ENCODE peak calls at places on chromosomes 11 and 22, in four cellular contexts. K, J, D and W are unnamed samples.

GRCh38 chr11:129324533-129325175 is 51.0 kb upstream of the BARX2 start:
- DNase-seq in K (peak; percentile 46), J (no peak), D (peak; percentile 88), W (no peak)

GRCh38 chr22:49658902-49659280 is 168.8 kb downstream of the BRD1 start:
- DNase-seq in K (no peak), J (no peak), D (no peak), W (no peak)

GRCh38 chr11:15911377-15912044 is 444.8 kb downstream of the SOX6 start:
- DNase-seq in K (peak; percentile 44), J (no peak), D (no peak), W (no peak)

GRCh38 chr11:100833276-100833675 is 146.2 kb downstream of the ARHGAP42 start:
- DNase-seq in K (no peak), J (no peak), D (peak; percentile 64), W (no peak)

GRCh38 chr11:128884703-128885338 is 6.3 kb upstream of the KCNJ5 start:
- DNase-seq in K (peak; percentile 75), J (peak; percentile 69), D (peak; percentile 93), W (peak; percentile 80)

GRCh38 chr11:116595305-116595880 is 177.4 kb downstream of the BUD13 start:
- DNase-seq in K (no peak), J (no peak), D (no peak), W (no peak)

GRCh38 chr11:133228406-133229330 is 303.6 kb downstream of the OPCML start:
- DNase-seq in K (no peak), J (peak; percentile 56), D (no peak), W (no peak)

GRCh38 chr11:27717377-27717776 is 17.1 kb upstream of the BDNF start:
- DNase-seq in K (no peak), J (no peak), D (peak; percentile 50), W (no peak)

GRCh38 chr11:11961399-11962028 is 46.9 kb downstream of the DKK3 start:
- DNase-seq in K (no peak), J (no peak), D (no peak), W (no peak)

GRCh38 chr11:111378773-111379499 is at the start of gene POU2AF1:
- DNase-seq in K (no peak), J (no peak), D (no peak), W (peak; percentile 73)

GRCh38 chr11:35352107-35352888 is 67.1 kb downstream of the SLC1A2 start:
- DNase-seq in K (no peak), J (no peak), D (no peak), W (peak; percentile 38)

GRCh38 chr11:36469881-36470802 is 39.9 kb downstream of the TRAF6 start:
- DNase-seq in K (no peak), J (no peak), D (peak; percentile 29), W (no peak)

GRCh38 chr11:37505406-37505805 is 907.4 kb upstream of the RAG2 start:
- DNase-seq in K (no peak), J (peak; percentile 1), D (peak; percentile 80), W (peak; percentile 34)

GRCh38 chr11:75896843-75897419 is 81.9 kb downstream of the UVRAG start:
- DNase-seq in K (no peak), J (peak; percentile 21), D (peak; percentile 82), W (peak; percentile 31)

GRCh38 chr11:23423656-23424055 is 563.4 kb upstream of the CCDC179 start:
- DNase-seq in K (no peak), J (no peak), D (no peak), W (no peak)

GRCh38 chr22:37930270-37930951 is 23.0 kb downstream of the C22orf23 start:
- DNase-seq in K (no peak), J (no peak), D (peak; percentile 31), W (peak; percentile 13)

GRCh38 chr22:17970205-17970708 is 54.1 kb downstream of the MICAL3 start:
- DNase-seq in K (no peak), J (no peak), D (no peak), W (no peak)

GRCh38 chr11:83610996-83611395 is 324.8 kb upstream of the CCDC90B start:
- DNase-seq in K (no peak), J (no peak), D (no peak), W (no peak)

GRCh38 chr11:30326114-30326783 is 3.3 kb downstream of the ARL14EP start:
- DNase-seq in K (no peak), J (no peak), D (peak; percentile 9), W (no peak)

GRCh38 chr11:134569195-134569594 is 157.2 kb upstream of the B3GAT1 start:
- DNase-seq in K (no peak), J (no peak), D (no peak), W (no peak)

GRCh38 chr11:10725114-10725906 is 25.7 kb upstream of the CTR9 start:
- DNase-seq in K (no peak), J (no peak), D (peak; percentile 83), W (peak; percentile 59)

GRCh38 chr22:42805016-42805997 is 51.8 kb downstream of the ARFGAP3 start:
- DNase-seq in K (peak; percentile 63), J (no peak), D (no peak), W (peak; percentile 20)

GRCh38 chr11:119686483-119686882 is 42.5 kb downstream of the NECTIN1 start:
- DNase-seq in K (no peak), J (no peak), D (no peak), W (no peak)

GRCh38 chr11:119688362-119688761 is 40.6 kb downstream of the NECTIN1 start:
- DNase-seq in K (no peak), J (no peak), D (no peak), W (no peak)

GRCh38 chr11:119685073-119685746 is 43.8 kb downstream of the NECTIN1 start:
- DNase-seq in K (no peak), J (no peak), D (peak; percentile 26), W (no peak)

GRCh38 chr11:119689318-119689717 is 39.7 kb downstream of the NECTIN1 start:
- DNase-seq in K (no peak), J (no peak), D (no peak), W (no peak)

DNA sequence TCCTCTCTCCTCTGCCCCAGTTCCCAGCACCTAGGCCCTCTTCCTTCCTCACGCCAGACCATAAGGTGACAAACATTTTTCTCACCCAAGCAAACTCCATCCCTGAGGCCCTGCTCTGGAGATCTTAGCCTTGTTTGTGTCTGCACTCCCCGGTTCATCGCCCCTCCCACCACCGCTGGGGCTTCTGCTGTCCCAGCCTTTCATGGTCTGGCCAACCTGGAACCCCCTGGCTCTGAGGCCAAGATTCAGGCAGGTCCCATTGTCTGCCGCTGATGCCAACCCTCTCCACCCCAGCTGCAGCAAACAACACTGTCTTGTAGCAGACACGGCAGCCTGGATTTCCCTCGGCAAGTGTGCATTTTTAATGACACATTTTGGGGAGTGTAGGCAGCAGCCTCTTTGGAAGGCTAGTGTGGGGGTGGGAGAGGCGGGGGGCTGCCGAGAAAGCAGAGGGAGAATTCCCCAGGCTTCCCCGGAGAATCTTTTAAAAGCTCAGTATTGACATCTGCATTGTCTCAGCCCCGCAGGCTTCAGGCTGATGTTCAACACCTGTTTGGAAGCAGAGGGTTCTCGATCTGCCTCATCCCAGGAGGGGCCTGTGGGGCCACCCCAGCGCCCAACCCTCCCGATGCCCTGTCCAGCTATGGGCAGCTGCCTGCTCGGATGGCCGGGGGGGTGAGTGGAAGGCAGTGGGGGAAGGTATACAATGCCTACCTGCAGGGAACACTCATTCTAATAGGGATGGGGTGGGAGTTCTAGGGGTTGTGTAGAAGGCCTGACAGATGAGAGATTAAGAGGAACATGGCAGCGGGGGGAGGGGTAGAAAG is 41.6 kb downstream of the NECTIN1 start:
- DNase-seq in K (no peak), J (no peak), D (no peak), W (no peak)
- H3K27ac ChIP-seq in K (no peak overlapping the region), J (no peak overlapping the region), D (no peak overlapping the region), W (peak overlapping the region; percentile 87)

GRCh38 chr11:70415642-70416395 is 17.5 kb downstream of the CTTN start:
- DNase-seq in K (no peak), J (no peak), D (no peak), W (no peak)
- H3K27ac ChIP-seq in K (no peak overlapping the region), J (no peak overlapping the region), D (no peak overlapping the region), W (peak overlapping the region; percentile 47)

DNA sequence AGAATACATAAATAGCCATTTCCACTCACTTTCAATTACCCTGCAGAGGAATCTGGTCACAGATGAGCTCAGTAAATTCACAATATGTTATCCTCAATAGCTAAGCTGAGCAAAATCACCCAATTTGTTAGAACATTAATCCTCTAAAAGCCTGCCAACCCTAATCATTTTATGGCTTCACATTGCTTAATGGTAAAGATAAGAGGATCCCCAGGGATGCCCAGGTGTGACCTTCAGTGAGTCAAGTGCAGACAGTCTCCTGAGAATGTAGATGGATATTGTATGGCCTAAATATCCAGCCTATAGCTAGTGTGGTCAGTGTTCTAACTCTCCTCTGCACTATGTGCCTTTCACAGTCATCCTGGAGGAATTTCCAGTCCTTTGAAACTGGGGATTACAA is 50.1 kb downstream of the FAM76B start:
- DNase-seq in K (no peak), J (no peak), D (no peak), W (no peak)
- H3K27ac ChIP-seq in K (no peak overlapping the region), J (no peak overlapping the region), D (no peak overlapping the region), W (no peak overlapping the region)

GRCh38 chr11:59281177-59281576 is 68.5 kb upstream of the MPEG1 start:
- DNase-seq in K (no peak), J (no peak), D (no peak), W (no peak)

GRCh38 chr11:59285716-59286260 is 72.9 kb upstream of the OR5AN1 start:
- DNase-seq in K (no peak), J (no peak), D (no peak), W (no peak)

GRCh38 chr11:59283825-59284772 is 71.4 kb upstream of the MPEG1 start:
- DNase-seq in K (peak; percentile 54), J (peak; percentile 30), D (peak; percentile 71), W (peak; percentile 30)

GRCh38 chr11:59283311-59283710 is 70.6 kb upstream of the MPEG1 start:
- DNase-seq in K (no peak), J (no peak), D (no peak), W (no peak)

DNA sequence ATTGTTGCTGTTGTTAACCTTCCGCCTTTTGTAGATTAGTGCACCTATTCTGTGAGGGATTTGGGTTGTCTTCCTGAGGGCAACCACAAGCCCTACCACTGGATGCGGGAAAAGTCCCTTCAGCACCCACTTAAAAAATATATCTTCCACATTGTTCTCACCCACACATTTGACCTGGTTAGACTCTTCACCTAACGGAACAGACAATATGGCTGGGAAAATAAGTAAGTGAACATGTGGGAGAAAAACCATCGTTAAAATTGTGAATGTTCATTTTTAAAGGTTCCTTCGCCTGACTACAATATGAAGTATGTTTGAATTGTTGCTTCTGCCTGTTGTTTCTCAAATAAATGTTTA is 72.0 kb upstream of the MPEG1 start:
- DNase-seq in K (no peak), J (no peak), D (no peak), W (no peak)
- H3K27ac ChIP-seq in K (no peak overlapping the region), J (no peak overlapping the region), D (no peak overlapping the region), W (no peak overlapping the region)

GRCh38 chr22:35868938-35869337 is 151.3 kb downstream of the APOL5 start:
- DNase-seq in K (no peak), J (peak; percentile 11), D (peak; percentile 9), W (no peak)

GRCh38 chr22:35862697-35863096 is 145.0 kb downstream of the APOL5 start:
- DNase-seq in K (no peak), J (no peak), D (no peak), W (no peak)

GRCh38 chr22:35870517-35871275 is 153.0 kb downstream of the APOL5 start:
- DNase-seq in K (no peak), J (no peak), D (no peak), W (no peak)

GRCh38 chr22:35863432-35863831 is 145.8 kb downstream of the APOL5 start:
- DNase-seq in K (no peak), J (no peak), D (no peak), W (no peak)

DNA sequence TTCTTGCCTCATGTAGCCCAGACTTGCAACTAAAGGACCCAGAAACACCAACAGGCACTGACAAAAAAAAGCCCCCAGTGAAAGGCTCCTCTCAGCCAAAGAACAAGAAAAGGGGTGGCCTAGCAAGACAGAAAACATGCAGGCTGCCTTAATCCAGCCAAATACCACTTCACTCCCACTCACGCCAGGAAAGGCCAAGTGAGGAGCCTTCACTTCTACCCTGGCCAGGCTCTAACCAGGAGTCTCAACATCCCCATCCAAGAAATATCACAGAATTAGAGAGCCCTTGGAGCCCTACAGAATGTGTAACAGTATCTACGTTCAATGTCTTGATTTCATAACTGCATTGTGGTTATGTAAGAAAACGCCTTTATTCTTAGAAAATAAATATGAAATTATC is 149.0 kb downstream of the APOL5 start:
- DNase-seq in K (no peak), J (peak; percentile 11), D (no peak), W (no peak)
- H3K27ac ChIP-seq in K (no peak overlapping the region), J (no peak overlapping the region), D (no peak overlapping the region), W (no peak overlapping the region)